ENCODE peak calls at places on chromosomes 3 and 15, in four cellular contexts. One of them, this sample, is unnamed.

GRCh38 chr3:38343797-38344594 is 2.6 kb upstream of the XYLB start:
- DNase-seq in Panc1: no peak
- DNase-seq in SK-N-SH: peak
- DNase-seq in K562: no peak
- DNase-seq in this sample: no peak

GRCh38 chr3:148077951-148078350 is 619.8 kb upstream of the AGTR1 start:
- DNase-seq in Panc1: no peak
- DNase-seq in SK-N-SH: no peak
- DNase-seq in K562: no peak
- DNase-seq in this sample: no peak

GRCh38 chr15:98647774-98648653 is at the start of gene IGF1R:
- DNase-seq in Panc1: no peak
- DNase-seq in SK-N-SH: peak
- DNase-seq in K562: peak
- DNase-seq in this sample: peak

GRCh38 chr15:74845208-74845568 is 2.2 kb upstream of the ULK3 start:
- DNase-seq in Panc1: no peak
- DNase-seq in SK-N-SH: no peak
- DNase-seq in K562: no peak
- DNase-seq in this sample: no peak

GRCh38 chr3:129822679-129823078 is 70.8 kb downstream of the TMCC1 start:
- DNase-seq in Panc1: no peak
- DNase-seq in SK-N-SH: no peak
- DNase-seq in K562: no peak
- DNase-seq in this sample: no peak

GRCh38 chr3:125069452-125069851 is 13.7 kb upstream of the HEG1 start:
- DNase-seq in Panc1: no peak
- DNase-seq in SK-N-SH: no peak
- DNase-seq in K562: no peak
- DNase-seq in this sample: no peak

GRCh38 chr3:149016669-149017541 is 25.6 kb downstream of the GYG1 start:
- DNase-seq in Panc1: peak
- DNase-seq in SK-N-SH: no peak
- DNase-seq in K562: no peak
- DNase-seq in this sample: no peak

GRCh38 chr15:63277893-63278505 is 594 bp downstream of the APH1B start:
- DNase-seq in Panc1: no peak
- DNase-seq in SK-N-SH: no peak
- DNase-seq in K562: peak
- DNase-seq in this sample: no peak

GRCh38 chr15:92161039-92161670 is 232.5 kb upstream of the ST8SIA2 start:
- DNase-seq in Panc1: no peak
- DNase-seq in SK-N-SH: no peak
- DNase-seq in K562: no peak
- DNase-seq in this sample: no peak

GRCh38 chr3:124694486-124694885 is 35.8 kb upstream of the UMPS start:
- DNase-seq in Panc1: no peak
- DNase-seq in SK-N-SH: no peak
- DNase-seq in K562: no peak
- DNase-seq in this sample: no peak

GRCh38 chr3:195246608-195247007 is 24.4 kb downstream of the XXYLT1 start:
- DNase-seq in Panc1: no peak
- DNase-seq in SK-N-SH: no peak
- DNase-seq in K562: no peak
- DNase-seq in this sample: no peak

GRCh38 chr3:44802006-44802405 is 40.4 kb downstream of the KIF15 start:
- DNase-seq in Panc1: no peak
- DNase-seq in SK-N-SH: no peak
- DNase-seq in K562: no peak
- DNase-seq in this sample: peak

GRCh38 chr3:143895805-143896204 is 47.5 kb upstream of the SLC9A9 start:
- DNase-seq in Panc1: no peak
- DNase-seq in SK-N-SH: no peak
- DNase-seq in K562: no peak
- DNase-seq in this sample: no peak

GRCh38 chr15:81785181-81785580 is 260.6 kb downstream of the MEX3B start:
- DNase-seq in Panc1: no peak
- DNase-seq in SK-N-SH: no peak
- DNase-seq in K562: no peak
- DNase-seq in this sample: no peak

GRCh38 chr3:114143817-114144216 is 35.0 kb downstream of the DRD3 start:
- DNase-seq in Panc1: no peak
- DNase-seq in SK-N-SH: no peak
- DNase-seq in K562: no peak
- DNase-seq in this sample: no peak

GRCh38 chr3:143157957-143158548 is 38.5 kb downstream of the CHST2 start:
- DNase-seq in Panc1: no peak
- DNase-seq in SK-N-SH: no peak
- DNase-seq in K562: no peak
- DNase-seq in this sample: no peak

GRCh38 chr15:90762109-90762508 is 45.0 kb downstream of the BLM start:
- DNase-seq in Panc1: no peak
- DNase-seq in SK-N-SH: no peak
- DNase-seq in K562: no peak
- DNase-seq in this sample: peak

GRCh38 chr15:50687302-50687902 is 805 bp upstream of the TRPM7 start:
- DNase-seq in Panc1: no peak
- DNase-seq in SK-N-SH: no peak
- DNase-seq in K562: no peak
- DNase-seq in this sample: no peak

GRCh38 chr15:51992953-51993352 is 21.4 kb upstream of the LEO1 start:
- DNase-seq in Panc1: no peak
- DNase-seq in SK-N-SH: no peak
- DNase-seq in K562: no peak
- DNase-seq in this sample: no peak

GRCh38 chr3:113912551-113913246 is 35.1 kb upstream of the ZDHHC23 start:
- DNase-seq in Panc1: peak
- DNase-seq in SK-N-SH: peak
- DNase-seq in K562: peak
- DNase-seq in this sample: peak

GRCh38 chr15:74062236-74062635 is 20.1 kb downstream of the GOLGA6A start:
- DNase-seq in Panc1: no peak
- DNase-seq in SK-N-SH: no peak
- DNase-seq in K562: no peak
- DNase-seq in this sample: no peak

GRCh38 chr3:141231923-141232861 is 567 bp downstream of the PXYLP1 start:
- DNase-seq in Panc1: no peak
- DNase-seq in SK-N-SH: peak
- DNase-seq in K562: peak
- DNase-seq in this sample: no peak

GRCh38 chr15:71443538-71443937 is 328.3 kb downstream of the THSD4 start:
- DNase-seq in Panc1: peak
- DNase-seq in SK-N-SH: peak
- DNase-seq in K562: peak
- DNase-seq in this sample: peak

GRCh38 chr15:52056496-52056895 is 37.5 kb downstream of the MAPK6 start:
- DNase-seq in Panc1: no peak
- DNase-seq in SK-N-SH: no peak
- DNase-seq in K562: no peak
- DNase-seq in this sample: no peak

GRCh38 chr3:58116161-58116955 is 94.4 kb downstream of the DNASE1L3 start:
- DNase-seq in Panc1: no peak
- DNase-seq in SK-N-SH: no peak
- DNase-seq in K562: no peak
- DNase-seq in this sample: no peak

GRCh38 chr15:95208988-95209387 is 977.6 kb downstream of the MCTP2 start:
- DNase-seq in Panc1: no peak
- DNase-seq in SK-N-SH: no peak
- DNase-seq in K562: no peak
- DNase-seq in this sample: peak

GRCh38 chr15:96837241-96837970 is 506.9 kb downstream of the NR2F2 start:
- DNase-seq in Panc1: no peak
- DNase-seq in SK-N-SH: no peak
- DNase-seq in K562: no peak
- DNase-seq in this sample: no peak

GRCh38 chr3:174659516-174659915 is 199.6 kb upstream of the NAALADL2 start:
- DNase-seq in Panc1: no peak
- DNase-seq in SK-N-SH: no peak
- DNase-seq in K562: no peak
- DNase-seq in this sample: no peak

GRCh38 chr3:188179006-188179966 is 25.3 kb downstream of the LPP start:
- DNase-seq in Panc1: no peak
- DNase-seq in SK-N-SH: no peak
- DNase-seq in K562: no peak
- DNase-seq in this sample: no peak

GRCh38 chr3:42667096-42667522 is 13.6 kb downstream of the ZBTB47 start:
- DNase-seq in Panc1: no peak
- DNase-seq in SK-N-SH: peak
- DNase-seq in K562: no peak
- DNase-seq in this sample: no peak

GRCh38 chr15:72077950-72078349 is 40.0 kb downstream of the MYO9A start:
- DNase-seq in Panc1: no peak
- DNase-seq in SK-N-SH: no peak
- DNase-seq in K562: no peak
- DNase-seq in this sample: no peak

GRCh38 chr15:70936326-70936725 is 43.7 kb downstream of the LRRC49 start:
- DNase-seq in Panc1: no peak
- DNase-seq in SK-N-SH: peak
- DNase-seq in K562: no peak
- DNase-seq in this sample: no peak

DNA sequence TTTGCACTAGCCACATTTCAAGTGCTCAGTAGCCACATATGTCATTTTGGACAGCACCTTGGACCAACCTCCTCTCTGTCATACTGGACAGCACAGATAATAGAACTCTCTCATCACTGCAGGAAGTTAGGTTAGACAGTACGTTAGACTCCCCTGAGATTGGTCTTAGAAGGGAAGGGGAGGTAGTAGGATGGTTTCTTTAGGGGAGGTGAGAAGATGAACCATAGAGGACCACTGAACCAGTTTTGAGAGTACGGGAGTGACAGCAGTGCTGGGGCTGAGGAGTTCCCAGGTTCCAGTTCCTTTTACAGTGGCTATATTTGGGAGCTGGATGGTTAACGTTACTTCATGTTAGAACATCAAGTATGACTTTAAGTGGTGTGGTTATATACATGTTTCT is 7.8 kb downstream of the LRCH3 start:
- DNase-seq in Panc1: no peak
- DNase-seq in SK-N-SH: no peak
- DNase-seq in K562: peak
- DNase-seq in this sample: no peak
- TF ChIP-seq REST in Panc1: no peak
- TF ChIP-seq REST in SK-N-SH: peak
- TF ChIP-seq REST in K562: no peak
- TF ChIP-seq REST in this sample: no peak

GRCh38 chr3:177359601-177360357 is 162.5 kb upstream of the TBL1XR1 start:
- DNase-seq in Panc1: peak
- DNase-seq in SK-N-SH: peak
- DNase-seq in K562: peak
- DNase-seq in this sample: peak
- TF ChIP-seq POLR2AphosphoS5 in Panc1: peak
- TF ChIP-seq POLR2AphosphoS5 in SK-N-SH: peak
- TF ChIP-seq POLR2AphosphoS5 in K562: peak
- TF ChIP-seq POLR2AphosphoS5 in this sample: peak

GRCh38 chr3:72192572-72192971 is 407.6 kb upstream of the PROK2 start:
- DNase-seq in Panc1: no peak
- DNase-seq in SK-N-SH: no peak
- DNase-seq in K562: no peak
- DNase-seq in this sample: no peak

GRCh38 chr3:72195895-72196294 is 410.9 kb upstream of the PROK2 start:
- DNase-seq in Panc1: no peak
- DNase-seq in SK-N-SH: no peak
- DNase-seq in K562: no peak
- DNase-seq in this sample: no peak

GRCh38 chr3:72191211-72191960 is 406.4 kb upstream of the PROK2 start:
- DNase-seq in Panc1: no peak
- DNase-seq in SK-N-SH: no peak
- DNase-seq in K562: no peak
- DNase-seq in this sample: peak

GRCh38 chr3:72194464-72194857 is 409.5 kb upstream of the PROK2 start:
- DNase-seq in Panc1: no peak
- DNase-seq in SK-N-SH: no peak
- DNase-seq in K562: no peak
- DNase-seq in this sample: no peak

DNA sequence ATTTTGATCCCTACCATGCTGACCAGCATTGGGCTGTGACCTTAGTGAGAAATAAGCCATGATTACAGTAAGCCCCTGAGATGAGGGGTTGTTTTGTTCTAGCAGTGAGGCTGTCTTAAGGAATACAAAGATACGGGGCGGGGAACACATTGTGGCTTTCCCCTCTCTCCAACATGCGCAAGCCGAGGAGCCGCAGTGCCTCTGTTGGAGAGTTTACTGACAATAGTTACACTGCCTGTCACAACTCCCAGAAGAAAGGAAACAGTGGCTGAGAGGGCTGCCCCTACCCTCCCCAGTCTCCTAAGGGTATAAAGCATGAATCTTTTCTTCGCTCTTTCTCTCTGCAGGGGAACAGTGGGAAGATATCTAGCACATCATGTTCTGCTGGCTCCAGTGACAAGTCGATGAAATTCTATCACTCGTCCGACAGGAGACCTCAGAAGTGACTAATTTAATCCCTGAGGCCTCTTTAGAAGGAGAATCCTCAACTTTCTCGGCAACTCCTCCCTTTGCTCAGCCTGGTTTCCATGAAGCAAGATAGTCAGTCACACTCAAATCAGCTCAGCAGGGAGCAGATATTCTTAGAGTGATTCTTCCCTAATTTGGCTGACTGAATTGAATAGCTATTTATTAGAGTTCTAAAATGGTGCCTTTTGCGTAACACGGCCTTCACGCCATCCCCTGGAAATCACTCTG is 409.0 kb upstream of the PROK2 start:
- DNase-seq in Panc1: no peak
- DNase-seq in SK-N-SH: no peak
- DNase-seq in K562: no peak
- DNase-seq in this sample: no peak
- TF ChIP-seq REST in Panc1: no peak
- TF ChIP-seq REST in SK-N-SH: no peak
- TF ChIP-seq REST in K562: no peak
- TF ChIP-seq REST in this sample: no peak

GRCh38 chr3:172478116-172478515 is 29.9 kb upstream of the GHSR start:
- DNase-seq in Panc1: no peak
- DNase-seq in SK-N-SH: no peak
- DNase-seq in K562: no peak
- DNase-seq in this sample: no peak
- TF ChIP-seq POLR2AphosphoS5 in Panc1: no peak
- TF ChIP-seq POLR2AphosphoS5 in SK-N-SH: no peak
- TF ChIP-seq POLR2AphosphoS5 in K562: no peak
- TF ChIP-seq POLR2AphosphoS5 in this sample: no peak

GRCh38 chr3:78858165-78858564 is 909.6 kb downstream of the ROBO1 start:
- DNase-seq in Panc1: no peak
- DNase-seq in SK-N-SH: no peak
- DNase-seq in K562: no peak
- DNase-seq in this sample: no peak

GRCh38 chr3:78858910-78859309 is 908.9 kb downstream of the ROBO1 start:
- DNase-seq in Panc1: no peak
- DNase-seq in SK-N-SH: no peak
- DNase-seq in K562: no peak
- DNase-seq in this sample: no peak

GRCh38 chr3:78860567-78860966 is 907.2 kb downstream of the ROBO1 start:
- DNase-seq in Panc1: no peak
- DNase-seq in SK-N-SH: no peak
- DNase-seq in K562: no peak
- DNase-seq in this sample: no peak

GRCh38 chr3:78863294-78864203 is 904.2 kb downstream of the ROBO1 start:
- DNase-seq in Panc1: no peak
- DNase-seq in SK-N-SH: no peak
- DNase-seq in K562: no peak
- DNase-seq in this sample: no peak

GRCh38 chr3:78861156-78861555 is 906.6 kb downstream of the ROBO1 start:
- DNase-seq in Panc1: no peak
- DNase-seq in SK-N-SH: no peak
- DNase-seq in K562: no peak
- DNase-seq in this sample: no peak
- TF ChIP-seq REST in Panc1: no peak
- TF ChIP-seq REST in SK-N-SH: no peak
- TF ChIP-seq REST in K562: no peak
- TF ChIP-seq REST in this sample: no peak

This sample was measured in HL-60.